ENCODE peak calls at places on chromosome 9, in seven cellular contexts. O, P, D, E, N, X and J are unnamed samples.

GRCh38 chr9:82129708-82130107 is 141.1 kb downstream of the SPATA31D1 start:
- DNase-seq in P (no peak), O (no peak), X (no peak), D (no peak), E (no peak), N (no peak), J (no peak)

GRCh38 chr9:106528158-106528557 is 334.8 kb upstream of the ZNF462 start:
- DNase-seq in O (no peak), E (no peak), N (no peak), D (no peak), X (no peak), P (no peak), J (no peak)

GRCh38 chr9:111728617-111729366 is 65.9 kb downstream of the SHOC1 start:
- DNase-seq in O (no peak), E (no peak), N (no peak), P (no peak), D (no peak), X (no peak), J (no peak)

GRCh38 chr9:2727966-2728613 is 10.8 kb downstream of the KCNV2 start:
- DNase-seq in N (peak; percentile 82), X (no peak), P (peak; percentile 35), E (peak; percentile 12), O (no peak), D (peak; percentile 80), J (no peak)

GRCh38 chr9:20559236-20559896 is 62.9 kb downstream of the MLLT3 start:
- DNase-seq in P (no peak), E (no peak), D (no peak), N (no peak), X (no peak), O (no peak), J (no peak)

GRCh38 chr9:77899679-77900354 is 131.8 kb downstream of the GNAQ start:
- DNase-seq in O (no peak), N (no peak), E (no peak), X (no peak), P (no peak), D (no peak), J (no peak)

GRCh38 chr9:38294561-38294960 is 97.9 kb upstream of the ALDH1B1 start:
- DNase-seq in X (no peak), D (no peak), P (no peak), O (no peak), N (no peak), E (no peak), J (no peak)

GRCh38 chr9:134396825-134397224 is 70.6 kb downstream of the RXRA start:
- DNase-seq in D (no peak), N (no peak), O (peak; percentile 43), P (no peak), X (peak; percentile 54), E (no peak), J (no peak)

GRCh38 chr9:79301549-79301948 is 270.2 kb upstream of the TLE4 start:
- DNase-seq in N (no peak), O (no peak), P (no peak), X (no peak), D (no peak), E (no peak), J (no peak)

GRCh38 chr9:126053913-126054312 is 272.7 kb upstream of the MVB12B start:
- DNase-seq in P (no peak), E (no peak), X (no peak), N (no peak), O (no peak), D (no peak), J (no peak)